ENCODE peak calls at places on chromosomes 5 and 9, in six cellular contexts. M, O, C, U, V and G are unnamed samples.
A peak's percentile ranks its signal among the peaks of the same experiment; 100 is the strongest.

GRCh38 chr5:135242021-135242480 is 157.0 kb downstream of the MACROH2A1 start:
- DNase-seq in C (no peak), U (peak; percentile 7), V (no peak), O (no peak), M (peak; percentile 31), G (peak; percentile 68)

GRCh38 chr9:113350338-113350672 is 964 bp downstream of the BSPRY start:
- DNase-seq in U (no peak), C (no peak), M (no peak), V (no peak), O (no peak), G (no peak)

GRCh38 chr5:109409061-109409843 is 522 bp downstream of the PJA2 start:
- DNase-seq in V (peak; percentile 68), C (peak; percentile 92), U (peak; percentile 66), O (peak; percentile 22), M (peak; percentile 95), G (peak; percentile 75)

GRCh38 chr5:23884405-23884804 is 377.0 kb downstream of the PRDM9 start:
- DNase-seq in U (no peak), O (no peak), V (no peak), C (no peak), M (no peak), G (no peak)

GRCh38 chr5:43006411-43007202 is 33.5 kb downstream of the ANXA2R start:
- DNase-seq in O (no peak), U (no peak), C (no peak), V (no peak), M (peak; percentile 74), G (no peak)

GRCh38 chr5:132013006-132013689 is 1.7 kb upstream of the ACSL6 start:
- DNase-seq in O (no peak), V (peak; percentile 28), C (no peak), M (peak; percentile 57), U (no peak), G (no peak)

GRCh38 chr9:121881920-121882500 is 211.1 kb downstream of the TTLL11 start:
- DNase-seq in U (no peak), C (no peak), M (no peak), O (no peak), V (no peak), G (no peak)

GRCh38 chr5:155353231-155353630 is 339.7 kb downstream of the KIF4B start:
- DNase-seq in U (no peak), C (no peak), V (no peak), M (no peak), O (no peak), G (no peak)

GRCh38 chr5:173866249-173867172 is 21.6 kb upstream of the CPEB4 start:
- DNase-seq in V (no peak), O (no peak), U (no peak), M (peak; percentile 85), C (peak; percentile 87), G (no peak)

GRCh38 chr9:129495422-129496186 is 125.3 kb downstream of the C9orf50 start:
- DNase-seq in V (peak; percentile 96), M (peak; percentile 93), O (peak; percentile 82), U (peak; percentile 95), C (peak; percentile 72), G (peak; percentile 93)

GRCh38 chr5:179132586-179133355 is 72.6 kb downstream of the ZNF354C start:
- DNase-seq in M (peak; percentile 52), C (no peak), U (no peak), V (no peak), O (no peak), G (no peak)

GRCh38 chr5:93964421-93964820 is 223.0 kb upstream of the POU5F2 start:
- DNase-seq in O (no peak), C (no peak), M (no peak), V (no peak), U (no peak), G (no peak)

GRCh38 chr9:8389531-8389930 is 590.0 kb upstream of the DMAC1 start:
- DNase-seq in O (no peak), U (no peak), V (no peak), C (no peak), M (no peak), G (no peak)

GRCh38 chr9:82183181-82183860 is 194.7 kb downstream of the SPATA31D1 start:
- DNase-seq in O (no peak), C (no peak), V (no peak), U (no peak), M (no peak), G (no peak)

GRCh38 chr5:14742427-14743010 is 78.0 kb downstream of the OTULIN start:
- DNase-seq in C (no peak), U (no peak), O (no peak), V (no peak), M (no peak), G (no peak)

GRCh38 chr9:93262537-93263310 is 78.8 kb downstream of the WNK2 start:
- DNase-seq in U (no peak), O (no peak), M (peak; percentile 53), V (no peak), C (no peak), G (peak; percentile 43)

GRCh38 chr9:89837152-89837551 is 232.3 kb downstream of the GADD45G start:
- DNase-seq in C (no peak), O (no peak), V (no peak), M (no peak), U (no peak), G (peak; percentile 48)

GRCh38 chr9:76218151-76218867 is 175.9 kb downstream of the RFK start:
- DNase-seq in V (no peak), M (no peak), O (no peak), C (no peak), U (no peak), G (no peak)

GRCh38 chr9:83992407-83992806 is 11.8 kb downstream of the RMI1 start:
- DNase-seq in O (no peak), M (no peak), U (no peak), C (no peak), V (no peak), G (no peak)
- TF ChIP-seq CTCF in O (peak; percentile 32), M (no peak), U (no peak), C (no peak), V (no peak), G (no peak)

GRCh38 chr9:135478858-135479468 is 619 bp upstream of the PPP1R26 start:
- DNase-seq in V (peak; percentile 38), M (peak; percentile 76), C (no peak), O (no peak), U (peak; percentile 28), G (no peak)
- TF ChIP-seq POLR2A in V (peak; percentile 34), M (no peak), C (no peak), O (no peak), U (peak; percentile 12), G (no peak)

DNA sequence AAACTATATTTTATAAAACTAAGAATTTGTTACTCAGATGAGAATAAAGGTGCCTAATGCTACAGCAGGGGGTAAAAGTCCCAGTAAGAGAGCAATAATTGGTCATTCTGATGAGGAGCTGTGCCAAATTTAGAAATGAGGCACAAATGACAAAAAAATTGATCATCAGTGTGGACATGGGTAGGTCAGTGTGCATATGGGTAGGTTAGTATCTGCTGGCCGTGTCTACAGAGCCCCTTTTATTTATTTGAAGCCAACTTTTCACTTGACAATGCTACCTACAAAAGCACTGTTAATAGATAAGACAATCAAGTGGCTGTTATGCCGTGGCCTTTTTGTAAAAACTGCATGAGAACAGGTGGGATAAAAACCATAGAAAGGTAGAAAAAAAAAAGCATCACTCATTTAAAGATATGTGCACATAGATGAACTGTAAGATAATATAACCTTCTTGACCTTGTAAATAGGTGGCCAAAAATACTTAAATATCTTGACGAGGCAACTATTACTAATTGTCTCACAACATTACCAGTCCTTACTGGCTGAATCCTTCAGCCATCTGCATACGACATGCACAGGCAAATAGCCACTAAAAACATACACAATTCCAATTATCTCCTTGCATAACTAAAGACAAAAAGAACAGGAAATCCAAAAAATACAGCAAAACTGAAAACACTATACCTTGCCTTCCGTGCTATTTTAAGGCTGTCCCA is 454.7 kb downstream of the RAB3C start:
- DNase-seq in M (no peak), C (peak; percentile 31), O (no peak), U (no peak), V (no peak), G (no peak)
- H3K4me3 ChIP-seq in M (peak overlapping the region; percentile 48), C (peak overlapping the region; percentile 90), O (no peak overlapping the region), U (no peak overlapping the region), V (peak overlapping the region; percentile 48), G (no peak overlapping the region)

GRCh38 chr5:169980418-169981053 is at the start of gene INSYN2B:
- DNase-seq in V (peak; percentile 37), O (peak; percentile 56), U (peak; percentile 18), C (peak; percentile 71), M (no peak), G (peak; percentile 89)
- TF ChIP-seq CTCF in V (peak; percentile 55), O (peak; percentile 71), U (peak; percentile 11), C (peak; percentile 57), M (peak; percentile 63), G (no peak)

GRCh38 chr5:176662371-176663333 is 15.4 kb downstream of the TSPAN17 start:
- DNase-seq in O (no peak), V (no peak), C (no peak), U (no peak), M (no peak), G (no peak)
- TF ChIP-seq POLR2A in O (no peak), V (no peak), C (no peak), U (no peak), M (no peak), G (no peak)

DNA sequence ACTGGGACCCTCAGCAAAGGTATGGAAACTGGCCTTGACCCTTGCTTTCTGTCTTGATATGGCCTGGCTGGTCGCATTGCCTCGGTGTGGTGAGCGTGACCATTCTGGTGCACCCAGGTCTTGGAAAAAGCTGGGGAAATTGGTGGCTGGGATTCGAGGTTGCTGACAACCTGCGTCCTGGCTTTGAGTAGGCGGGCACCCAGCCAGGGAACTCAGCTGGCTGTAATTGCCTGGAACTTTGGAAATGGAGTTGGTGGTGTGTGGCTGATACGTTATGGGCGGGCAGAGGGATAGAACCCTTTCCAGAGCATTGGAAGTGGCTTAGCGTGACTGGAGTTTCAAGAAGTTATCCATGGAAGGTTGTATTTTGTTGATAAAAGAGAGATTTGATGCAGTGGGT is 35.2 kb downstream of the KCNMB1 start:
- DNase-seq in U (peak; percentile 49), M (no peak), O (no peak), V (peak; percentile 35), C (no peak), G (peak; percentile 89)
- H3K4me3 ChIP-seq in U (no peak overlapping the region), M (no peak overlapping the region), O (no peak overlapping the region), V (peak overlapping the region; percentile 2), C (no peak overlapping the region), G (no peak overlapping the region)

DNA sequence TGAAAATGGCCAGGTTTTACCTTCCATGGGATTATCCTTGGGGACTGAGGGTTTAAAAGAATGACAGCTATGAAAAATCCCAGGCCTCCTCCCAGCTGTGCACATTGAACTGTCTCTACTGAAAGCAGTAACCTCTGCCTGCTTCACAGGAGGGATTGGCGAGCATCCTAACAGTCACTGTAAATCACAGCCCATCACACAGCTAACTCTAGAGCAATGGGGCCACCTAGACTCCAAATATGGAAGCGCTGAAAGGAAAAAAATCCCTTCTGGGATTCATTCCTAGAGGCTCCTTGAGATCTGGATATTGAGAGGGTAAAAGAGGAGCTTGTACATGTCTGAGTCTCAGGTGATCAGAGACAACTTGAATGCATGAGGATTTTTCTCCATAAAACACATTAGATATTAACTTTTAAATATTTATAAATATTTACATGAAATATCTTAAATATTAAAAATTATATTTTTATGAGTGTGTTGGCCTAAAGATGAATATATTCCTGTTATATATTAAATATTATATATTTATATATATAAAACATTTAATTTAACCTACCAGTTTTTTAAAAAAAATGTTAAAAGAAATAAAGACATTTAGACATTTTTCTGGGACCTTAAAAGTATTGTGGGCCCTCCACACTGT is 133.8 kb upstream of the SLC24A2 start:
- DNase-seq in O (peak; percentile 15), U (peak; percentile 69), V (peak; percentile 27), M (no peak), C (peak; percentile 42), G (no peak)
- TF ChIP-seq CTCF in O (peak; percentile 43), U (peak; percentile 60), V (peak; percentile 41), M (no peak), C (peak; percentile 15), G (no peak)

GRCh38 chr9:127928232-127929043 is 2.1 kb downstream of the PIP5KL1 start:
- DNase-seq in C (no peak), V (no peak), O (no peak), U (no peak), M (no peak), G (no peak)
- TF ChIP-seq POLR2A in C (no peak), V (no peak), O (no peak), U (no peak), M (no peak), G (no peak)